ENCODE peak calls at places on chromosomes 1 and 21, in five cellular contexts. Y, V, U, W and L are unnamed samples. For H3K27me3, the result is how much of the 10 kb centered on the place peaks cover.

GRCh38 chr1:59678809-59679228 is 135.9 kb upstream of the HOOK1 start:
- DNase-seq in Y (no peak), V (no peak), U (no peak), W (no peak), L (no peak)

GRCh38 chr1:178940022-178940765 is 69.3 kb upstream of the ANGPTL1 start:
- DNase-seq in Y (no peak), V (no peak), U (no peak), W (no peak), L (no peak)

GRCh38 chr1:16720403-16721223 is 19.7 kb upstream of the RNU1-4 start:
- DNase-seq in Y (no peak), V (no peak), U (no peak), W (no peak), L (peak)

GRCh38 chr1:49541096-49541752 is 482.5 kb downstream of the AGBL4 start:
- DNase-seq in Y (no peak), V (no peak), U (no peak), W (no peak), L (peak)

GRCh38 chr1:160438935-160439334 is 38.6 kb downstream of the VANGL2 start:
- DNase-seq in Y (no peak), V (no peak), U (no peak), W (no peak), L (no peak)

GRCh38 chr1:52059326-52059725 is 3.2 kb downstream of the BTF3L4 start:
- DNase-seq in Y (no peak), V (no peak), U (no peak), W (no peak), L (no peak)

GRCh38 chr21:19510057-19510456 is 1106.5 kb upstream of the TMPRSS15 start:
- DNase-seq in Y (no peak), V (no peak), U (no peak), W (no peak), L (no peak)

GRCh38 chr1:225470210-225470609 is 42.4 kb upstream of the LBR start:
- DNase-seq in Y (peak), V (no peak), U (no peak), W (no peak), L (no peak)

GRCh38 chr1:173056355-173056754 is 5.6 kb upstream of the TNFSF18 start:
- DNase-seq in Y (no peak), V (no peak), U (no peak), W (no peak), L (no peak)

GRCh38 chr1:62908168-62908567 is 124.2 kb downstream of the ATG4C start:
- DNase-seq in Y (no peak), V (no peak), U (no peak), W (no peak), L (no peak)

GRCh38 chr1:7589774-7590425 is 181.2 kb upstream of the VAMP3 start:
- DNase-seq in Y (no peak), V (no peak), U (no peak), W (no peak), L (peak)

GRCh38 chr1:25688390-25689119 is 72.0 kb downstream of the MAN1C1 start:
- DNase-seq in Y (no peak), V (peak), U (peak), W (no peak), L (no peak)

GRCh38 chr1:107058245-107059032 is 2.0 kb downstream of the PRMT6 start:
- DNase-seq in Y (no peak), V (no peak), U (no peak), W (no peak), L (no peak)

GRCh38 chr1:209246660-209247059 is 336.9 kb upstream of the CAMK1G start:
- DNase-seq in Y (no peak), V (no peak), U (no peak), W (no peak), L (no peak)

GRCh38 chr1:12618661-12619395 is 818 bp upstream of the DHRS3 start:
- DNase-seq in Y (peak), V (peak), U (peak), W (peak), L (peak)

GRCh38 chr1:66933887-66934700 is 9.3 kb downstream of the MIER1 start:
- DNase-seq in Y (no peak), V (no peak), U (no peak), W (no peak), L (no peak)

GRCh38 chr1:226133504-226134123 is 52.9 kb downstream of the ACBD3 start:
- DNase-seq in Y (peak), V (no peak), U (no peak), W (no peak), L (no peak)

GRCh38 chr1:52164604-52165003 is 22.7 kb downstream of the ZFYVE9 start:
- DNase-seq in Y (no peak), V (no peak), U (no peak), W (no peak), L (no peak)

GRCh38 chr1:210438928-210439841 is 110.5 kb downstream of the HHAT start:
- DNase-seq in Y (no peak), V (no peak), U (no peak), W (no peak), L (no peak)

GRCh38 chr1:105072850-105073249 is 1323.2 kb downstream of the AMY1C start:
- DNase-seq in Y (no peak), V (no peak), U (no peak), W (no peak), L (no peak)

GRCh38 chr1:3988431-3988830 is 88.4 kb upstream of the C1orf174 start:
- DNase-seq in Y (no peak), V (no peak), U (no peak), W (no peak), L (no peak)

GRCh38 chr1:185823471-185823870 is 89.3 kb downstream of the HMCN1 start:
- DNase-seq in Y (no peak), V (no peak), U (no peak), W (no peak), L (no peak)

GRCh38 chr1:162977944-162978568 is 91.1 kb upstream of the RGS4 start:
- DNase-seq in Y (no peak), V (no peak), U (no peak), W (no peak), L (no peak)

GRCh38 chr1:26862781-26863676 is at the start of gene SFN:
- DNase-seq in Y (no peak), V (no peak), U (peak), W (peak), L (peak)

GRCh38 chr1:85326851-85327250 is 50.4 kb upstream of the BCL10 start:
- DNase-seq in Y (no peak), V (no peak), U (no peak), W (no peak), L (no peak)

GRCh38 chr1:226100436-226101347 is 38.2 kb downstream of the H3-3A start:
- DNase-seq in Y (no peak), V (peak), U (peak), W (no peak), L (peak)

GRCh38 chr1:8214501-8215173 is 103.3 kb upstream of the SLC45A1 start:
- DNase-seq in Y (no peak), V (no peak), U (peak), W (no peak), L (no peak)

GRCh38 chr1:241641748-241642592 is 1.8 kb upstream of the CHML start:
- DNase-seq in Y (no peak), V (no peak), U (no peak), W (no peak), L (no peak)

GRCh38 chr1:186658999-186659398 is 21.2 kb downstream of the PTGS2 start:
- DNase-seq in Y (no peak), V (no peak), U (no peak), W (no peak), L (no peak)

GRCh38 chr1:51839094-51839493 is 39.4 kb downstream of the NRDC start:
- DNase-seq in Y (no peak), V (no peak), U (no peak), W (no peak), L (no peak)

GRCh38 chr1:25031966-25032667 is 102.0 kb upstream of the RUNX3 start:
- DNase-seq in Y (no peak), V (peak), U (no peak), W (no peak), L (peak)

GRCh38 chr1:35691080-35691479 is 27.6 kb downstream of the C1orf216 start:
- DNase-seq in Y (no peak), V (no peak), U (no peak), W (no peak), L (no peak)

GRCh38 chr1:35691571-35692220 is 27.0 kb downstream of the C1orf216 start:
- DNase-seq in Y (no peak), V (no peak), U (no peak), W (no peak), L (no peak)

GRCh38 chr1:35688161-35688560 is 30.5 kb downstream of the C1orf216 start:
- DNase-seq in Y (no peak), V (no peak), U (no peak), W (no peak), L (no peak)

GRCh38 chr1:35692310-35692709 is 26.4 kb downstream of the C1orf216 start:
- DNase-seq in Y (no peak), V (no peak), U (no peak), W (no peak), L (no peak)
- H3K27me3 ChIP-seq in Y (under half), V (under half), U (under half), W (under half), L (under half)

GRCh38 chr1:6546326-6546725 is 8.0 kb downstream of the NOL9 start:
- DNase-seq in Y (no peak), V (no peak), U (no peak), W (no peak), L (no peak)

GRCh38 chr1:6545276-6545934 is 8.9 kb downstream of the NOL9 start:
- DNase-seq in Y (no peak), V (no peak), U (no peak), W (no peak), L (no peak)

GRCh38 chr1:6544831-6545230 is 9.5 kb downstream of the NOL9 start:
- DNase-seq in Y (no peak), V (no peak), U (no peak), W (no peak), L (no peak)

DNA sequence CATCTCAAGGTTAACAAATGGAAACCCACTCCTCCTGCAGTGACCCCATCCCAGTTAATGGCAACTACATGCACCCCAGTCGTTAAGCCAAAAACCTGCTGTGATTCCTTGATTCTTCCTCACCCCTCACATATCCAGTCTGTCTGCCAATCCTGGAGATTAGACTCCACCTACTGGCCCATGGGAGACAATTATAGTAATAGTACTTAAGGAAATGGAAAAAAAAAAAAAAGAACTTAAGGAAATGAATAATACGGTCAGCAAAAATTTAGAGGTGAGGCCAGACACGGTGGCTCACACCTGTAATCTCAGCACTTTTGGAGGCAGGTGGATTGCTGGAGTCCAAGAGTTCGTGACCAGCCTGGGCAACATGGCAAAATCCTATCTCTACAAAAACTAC is 7.0 kb downstream of the NOL9 start:
- DNase-seq in Y (no peak), V (no peak), U (no peak), W (no peak), L (no peak)
- H3K27ac ChIP-seq in Y (no peak), V (no peak), U (no peak), W (no peak), L (no peak)

GRCh38 chr1:229844675-229845074 is 218.6 kb downstream of the URB2 start:
- DNase-seq in Y (no peak), V (no peak), U (no peak), W (no peak), L (no peak)

GRCh38 chr1:229842302-229843255 is 216.5 kb downstream of the URB2 start:
- DNase-seq in Y (no peak), V (no peak), U (no peak), W (no peak), L (no peak)

GRCh38 chr1:229839800-229840199 is 213.8 kb downstream of the URB2 start:
- DNase-seq in Y (no peak), V (no peak), U (no peak), W (no peak), L (no peak)

GRCh38 chr1:229843627-229844238 is 217.7 kb downstream of the URB2 start:
- DNase-seq in Y (peak), V (no peak), U (peak), W (no peak), L (no peak)

DNA sequence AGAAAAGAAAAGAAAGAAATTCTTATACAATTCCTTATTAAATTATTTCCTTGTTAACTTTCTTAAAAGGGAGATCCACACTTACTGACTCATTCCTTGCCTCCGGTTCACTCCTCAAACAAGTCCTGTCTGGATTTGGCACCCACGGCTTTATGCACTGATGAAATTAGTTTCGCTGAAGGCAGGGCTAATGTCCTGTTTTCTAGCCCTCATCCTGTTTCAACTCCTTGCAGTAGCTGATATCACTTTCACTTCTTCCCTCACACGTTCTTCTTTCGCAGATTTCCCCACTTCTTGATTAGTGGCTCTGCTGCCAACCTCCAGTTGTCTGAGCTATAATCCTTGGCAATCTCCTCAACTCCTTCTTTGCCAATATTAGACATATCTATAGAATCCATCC is 215.2 kb downstream of the URB2 start:
- DNase-seq in Y (no peak), V (no peak), U (no peak), W (no peak), L (no peak)
- H3K27me3 ChIP-seq in Y (under half), V (under half), U (under half), W (under half), L (under half)

GRCh38 chr21:29333355-29333746 is 34.6 kb downstream of the BACH1 start:
- DNase-seq in Y (no peak), V (no peak), U (no peak), W (no peak), L (no peak)

GRCh38 chr21:29326914-29327554 is 28.3 kb downstream of the BACH1 start:
- DNase-seq in Y (no peak), V (no peak), U (no peak), W (no peak), L (no peak)

GRCh38 chr21:29334717-29335428 is 36.2 kb downstream of the BACH1 start:
- DNase-seq in Y (no peak), V (no peak), U (no peak), W (no peak), L (no peak)

GRCh38 chr21:29332461-29333354 is 34.0 kb downstream of the BACH1 start:
- DNase-seq in Y (no peak), V (no peak), U (no peak), W (no peak), L (no peak)

DNA sequence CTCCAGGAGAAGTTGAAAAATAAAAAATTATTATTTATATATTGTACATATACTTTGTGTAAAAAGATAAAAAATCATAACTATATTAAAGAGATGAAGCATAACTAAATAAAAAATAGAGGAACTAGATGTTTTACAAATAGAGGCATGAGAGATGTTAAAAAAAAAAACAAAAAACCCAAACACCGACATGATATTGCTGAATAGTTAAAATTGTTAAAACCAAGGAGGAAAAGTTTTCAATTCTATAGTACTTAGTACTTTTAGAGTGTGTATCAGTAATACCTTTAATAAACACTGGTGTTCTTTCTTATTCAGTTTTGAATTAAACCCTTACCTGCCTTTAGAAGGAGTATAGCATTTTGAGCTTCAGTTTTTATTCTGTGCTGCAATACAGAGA is 32.1 kb downstream of the BACH1 start:
- DNase-seq in Y (no peak), V (no peak), U (no peak), W (no peak), L (no peak)
- H3K27ac ChIP-seq in Y (peak), V (no peak), U (no peak), W (no peak), L (no peak)

GRCh38 chr1:92479587-92479986 is 7.1 kb downstream of the GFI1 start:
- DNase-seq in Y (no peak), V (no peak), U (no peak), W (peak), L (no peak)

GRCh38 chr1:92480813-92481597 is 5.7 kb downstream of the GFI1 start:
- DNase-seq in Y (no peak), V (peak), U (peak), W (no peak), L (no peak)

GRCh38 chr1:92476071-92476607 is 10.6 kb downstream of the GFI1 start:
- DNase-seq in Y (no peak), V (no peak), U (no peak), W (peak), L (no peak)

GRCh38 chr1:92480200-92480812 is 6.4 kb downstream of the GFI1 start:
- DNase-seq in Y (no peak), V (no peak), U (no peak), W (no peak), L (no peak)

DNA sequence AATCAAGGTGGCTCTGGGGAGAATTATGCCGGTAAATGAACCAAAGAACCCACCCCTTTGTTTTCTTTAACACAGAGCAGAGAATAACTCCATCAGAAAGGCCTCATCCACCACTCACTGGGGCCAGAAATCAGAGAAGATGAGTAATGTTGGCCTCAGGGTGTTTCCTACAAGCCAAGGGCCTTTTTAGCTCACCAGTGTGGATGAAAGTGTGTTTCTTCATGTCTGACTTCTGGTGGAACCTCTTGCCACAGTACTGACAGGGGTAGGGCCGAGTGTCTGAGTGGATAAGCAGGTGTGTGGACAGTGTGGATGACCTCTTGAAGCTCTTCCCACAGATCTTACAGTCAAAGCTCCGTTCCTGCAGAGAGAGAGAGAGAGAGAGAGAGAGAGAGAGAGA is 8.3 kb downstream of the GFI1 start:
- DNase-seq in Y (no peak), V (no peak), U (no peak), W (peak), L (no peak)
- H3K27me3 ChIP-seq in Y (under half), V (under half), U (under half), W (under half), L (half or more)